ENCODE peak calls at places on chromosomes 16 and 17, in five cellular contexts. One of them, this sample, is unnamed.

GRCh38 chr16:60206511-60206910 is 1472.4 kb upstream of the GOT2 start:
- DNase-seq in HepG2: no peak
- DNase-seq in GM12878: no peak
- DNase-seq in A549: no peak
- DNase-seq in H1: no peak
- DNase-seq in this sample: no peak

GRCh38 chr16:29011112-29011511 is 26.3 kb downstream of the LAT start:
- DNase-seq in A549: no peak
- DNase-seq in H1: peak
- DNase-seq in HepG2: no peak
- DNase-seq in GM12878: no peak
- DNase-seq in this sample: no peak

GRCh38 chr17:42428141-42428944 is 5.3 kb upstream of the CAVIN1 start:
- DNase-seq in A549: peak
- DNase-seq in HepG2: peak
- DNase-seq in GM12878: no peak
- DNase-seq in H1: no peak
- DNase-seq in this sample: peak

GRCh38 chr17:43399839-43400328 is 1.1 kb downstream of the ARL4D start:
- DNase-seq in HepG2: no peak
- DNase-seq in H1: no peak
- DNase-seq in A549: no peak
- DNase-seq in GM12878: no peak
- DNase-seq in this sample: no peak

GRCh38 chr17:32827227-32827626 is 49.7 kb downstream of the MYO1D start:
- DNase-seq in GM12878: peak
- DNase-seq in A549: no peak
- DNase-seq in HepG2: no peak
- DNase-seq in H1: no peak
- DNase-seq in this sample: no peak

GRCh38 chr16:69105501-69106361 is at the start of gene HAS3:
- DNase-seq in GM12878: no peak
- DNase-seq in HepG2: peak
- DNase-seq in A549: peak
- DNase-seq in H1: peak
- DNase-seq in this sample: peak

GRCh38 chr16:55543470-55543869 is 23.0 kb upstream of the CAPNS2 start:
- DNase-seq in A549: no peak
- DNase-seq in GM12878: no peak
- DNase-seq in H1: no peak
- DNase-seq in HepG2: peak
- DNase-seq in this sample: no peak

GRCh38 chr16:84652565-84652964 is 4.3 kb downstream of the KLHL36 start:
- DNase-seq in A549: no peak
- DNase-seq in GM12878: no peak
- DNase-seq in HepG2: no peak
- DNase-seq in H1: no peak
- DNase-seq in this sample: no peak

GRCh38 chr16:19718624-19718965 is 524 bp downstream of the IQCK start:
- DNase-seq in H1: no peak
- DNase-seq in GM12878: no peak
- DNase-seq in HepG2: no peak
- DNase-seq in A549: peak
- DNase-seq in this sample: peak

GRCh38 chr17:489758-490329 is 137.2 kb upstream of the RPH3AL start:
- DNase-seq in HepG2: peak
- DNase-seq in H1: no peak
- DNase-seq in A549: peak
- DNase-seq in GM12878: no peak
- DNase-seq in this sample: peak

GRCh38 chr16:73268311-73268997 is 220.5 kb upstream of the ZFHX3 start:
- DNase-seq in H1: no peak
- DNase-seq in HepG2: peak
- DNase-seq in GM12878: no peak
- DNase-seq in A549: peak
- DNase-seq in this sample: no peak

GRCh38 chr16:4918790-4919210 is 18.1 kb downstream of the PPL start:
- DNase-seq in GM12878: no peak
- DNase-seq in HepG2: no peak
- DNase-seq in H1: no peak
- DNase-seq in A549: no peak
- DNase-seq in this sample: no peak

DNA sequence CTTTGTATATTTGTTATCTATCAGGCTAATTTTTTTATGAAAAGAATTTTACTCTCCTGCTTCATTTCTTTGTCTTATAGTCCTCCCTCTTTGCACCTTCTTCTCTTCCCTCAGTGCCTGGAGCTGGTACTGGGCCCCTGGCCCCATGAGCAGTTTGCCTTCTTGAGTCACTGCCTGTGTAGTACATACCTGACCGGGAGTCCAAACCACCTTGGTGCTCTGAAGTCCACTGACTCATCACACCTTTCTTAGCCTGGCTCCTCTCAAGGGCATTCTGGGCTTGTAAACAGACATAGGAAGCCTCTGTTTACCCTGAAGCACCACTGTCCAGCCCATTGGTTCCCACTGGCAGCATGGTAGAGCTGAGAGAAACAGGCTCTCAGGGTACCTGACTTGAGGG is 11.0 kb upstream of the TACO1 start:
- DNase-seq in H1: no peak
- DNase-seq in A549: no peak
- DNase-seq in GM12878: no peak
- DNase-seq in HepG2: no peak
- DNase-seq in this sample: no peak
- TF ChIP-seq KDM1A in H1: no peak
- TF ChIP-seq KDM1A in A549: no peak
- TF ChIP-seq KDM1A in GM12878: no peak
- TF ChIP-seq KDM1A in HepG2: no peak
- TF ChIP-seq KDM1A in this sample: no peak

DNA sequence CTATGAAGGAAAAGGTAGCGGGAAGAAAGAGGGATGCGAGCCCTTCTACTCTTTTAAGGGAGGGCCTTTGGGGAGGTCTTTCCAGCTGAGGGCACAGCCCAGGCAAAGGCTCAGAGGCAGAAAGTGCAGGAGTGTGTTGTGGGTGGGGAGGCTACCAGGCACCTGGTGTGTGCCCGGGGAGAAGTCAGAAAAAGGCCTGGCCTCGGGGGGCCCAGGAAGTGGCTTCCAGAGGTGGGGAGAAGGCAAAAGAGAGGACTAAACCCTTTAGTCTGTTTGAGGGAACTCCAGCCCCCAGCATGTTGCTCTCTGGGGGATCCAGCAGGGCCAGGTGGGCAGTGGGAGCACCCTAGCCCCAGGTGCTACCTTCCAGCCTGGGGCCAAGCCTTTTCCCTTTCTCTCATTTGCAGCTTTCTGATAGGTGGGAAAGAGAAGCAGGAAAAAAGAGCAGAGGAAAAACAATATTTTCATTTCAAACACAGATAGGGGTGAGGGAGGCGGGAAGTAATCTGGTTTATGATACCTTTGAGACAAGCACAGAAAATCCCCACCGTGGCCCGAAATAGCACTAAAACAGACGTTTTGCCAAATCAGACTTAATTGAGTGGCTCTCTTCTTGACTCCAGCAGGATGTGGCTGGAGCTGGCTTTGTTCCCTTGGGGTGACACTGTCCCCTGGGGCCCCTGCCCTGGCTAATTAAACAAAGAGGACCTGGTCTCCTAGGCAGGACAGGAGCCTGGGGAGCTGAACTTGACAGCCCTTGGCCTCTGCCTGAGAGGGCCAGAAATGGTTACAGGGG is 10.4 kb downstream of the RAI1 start:
- DNase-seq in GM12878: peak
- DNase-seq in HepG2: no peak
- DNase-seq in A549: no peak
- DNase-seq in H1: no peak
- DNase-seq in this sample: no peak
- TF ChIP-seq RAD21 in GM12878: no peak
- TF ChIP-seq RAD21 in HepG2: no peak
- TF ChIP-seq RAD21 in A549: no peak
- TF ChIP-seq RAD21 in H1: no peak
- TF ChIP-seq RAD21 in this sample: no peak

GRCh38 chr17:34171245-34171818 is 83.8 kb upstream of the CCL2 start:
- DNase-seq in GM12878: no peak
- DNase-seq in A549: peak
- DNase-seq in H1: no peak
- DNase-seq in HepG2: peak
- DNase-seq in this sample: peak
- TF ChIP-seq KDM1A in GM12878: no peak
- TF ChIP-seq KDM1A in A549: no peak
- TF ChIP-seq KDM1A in H1: no peak
- TF ChIP-seq KDM1A in HepG2: no peak
- TF ChIP-seq KDM1A in this sample: no peak

GRCh38 chr17:45364531-45365390 is 47.9 kb upstream of the MAP3K14 start:
- DNase-seq in H1: peak
- DNase-seq in HepG2: no peak
- DNase-seq in GM12878: no peak
- DNase-seq in A549: no peak
- DNase-seq in this sample: no peak
- TF ChIP-seq RAD21 in H1: peak
- TF ChIP-seq RAD21 in HepG2: no peak
- TF ChIP-seq RAD21 in GM12878: no peak
- TF ChIP-seq RAD21 in A549: no peak
- TF ChIP-seq RAD21 in this sample: no peak

DNA sequence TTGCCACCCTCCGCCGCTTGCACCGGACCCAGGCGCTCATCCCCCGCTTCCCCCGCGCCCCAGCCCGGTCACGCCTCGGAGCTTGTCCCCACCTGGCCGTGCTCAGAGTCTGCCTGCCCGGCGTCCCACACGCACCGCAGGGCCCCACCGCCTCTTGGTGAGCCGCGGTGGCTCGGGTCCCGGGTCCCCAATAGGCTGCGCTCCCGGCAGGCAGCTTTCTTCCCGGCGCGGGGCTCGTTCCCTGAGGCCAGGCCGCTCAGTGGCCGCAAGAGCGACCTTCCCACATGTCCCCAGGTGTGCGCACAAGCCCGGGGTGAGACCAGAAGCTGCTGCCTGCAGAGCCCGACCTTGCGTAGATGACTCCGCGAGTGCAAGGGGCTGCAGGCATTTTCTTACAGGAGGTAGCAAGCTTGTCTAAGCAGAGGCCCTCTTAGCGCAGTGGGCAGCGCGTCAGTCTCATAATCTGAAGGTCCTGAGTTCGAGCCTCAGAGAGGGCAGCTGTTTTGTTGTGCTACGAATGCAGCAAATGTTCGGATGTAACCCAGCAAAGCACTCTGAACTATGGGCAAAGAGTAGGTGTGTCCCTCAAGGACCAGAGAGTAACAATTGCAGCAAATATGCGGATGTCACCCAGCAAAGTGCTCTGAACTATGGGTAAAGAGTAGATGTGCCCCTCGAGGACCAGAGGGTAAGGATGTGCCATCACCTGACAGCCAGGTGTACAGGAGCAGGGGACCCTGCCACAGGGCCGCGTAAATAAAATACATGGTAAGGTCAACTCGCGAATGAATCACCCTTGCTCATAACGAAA is 15.6 kb downstream of the TLE7 start:
- DNase-seq in H1: peak
- DNase-seq in GM12878: peak
- DNase-seq in HepG2: peak
- DNase-seq in A549: peak
- DNase-seq in this sample: peak
- TF ChIP-seq KDM1A in H1: peak
- TF ChIP-seq KDM1A in GM12878: no peak
- TF ChIP-seq KDM1A in HepG2: peak
- TF ChIP-seq KDM1A in A549: no peak
- TF ChIP-seq KDM1A in this sample: no peak

GRCh38 chr16:48499822-48500440 is 110.0 kb downstream of the N4BP1 start:
- DNase-seq in A549: no peak
- DNase-seq in GM12878: no peak
- DNase-seq in HepG2: no peak
- DNase-seq in H1: no peak
- DNase-seq in this sample: no peak

GRCh38 chr16:48496571-48497095 is 111.4 kb upstream of the SIAH1 start:
- DNase-seq in GM12878: no peak
- DNase-seq in H1: no peak
- DNase-seq in HepG2: no peak
- DNase-seq in A549: no peak
- DNase-seq in this sample: no peak

GRCh38 chr16:48497129-48497528 is 111.9 kb upstream of the SIAH1 start:
- DNase-seq in H1: no peak
- DNase-seq in A549: no peak
- DNase-seq in HepG2: no peak
- DNase-seq in GM12878: no peak
- DNase-seq in this sample: no peak

GRCh38 chr16:48498761-48499600 is 111.0 kb downstream of the N4BP1 start:
- DNase-seq in HepG2: peak
- DNase-seq in H1: no peak
- DNase-seq in A549: no peak
- DNase-seq in GM12878: no peak
- DNase-seq in this sample: no peak

GRCh38 chr16:48497932-48498760 is 111.8 kb downstream of the N4BP1 start:
- DNase-seq in GM12878: no peak
- DNase-seq in H1: no peak
- DNase-seq in HepG2: no peak
- DNase-seq in A549: no peak
- DNase-seq in this sample: no peak
- TF ChIP-seq RAD21 in GM12878: no peak
- TF ChIP-seq RAD21 in H1: no peak
- TF ChIP-seq RAD21 in HepG2: no peak
- TF ChIP-seq RAD21 in A549: no peak
- TF ChIP-seq RAD21 in this sample: no peak

GRCh38 chr17:74165811-74166365 is 37.6 kb upstream of the RPL38 start:
- DNase-seq in A549: no peak
- DNase-seq in GM12878: no peak
- DNase-seq in H1: no peak
- DNase-seq in HepG2: no peak
- DNase-seq in this sample: no peak

GRCh38 chr17:74161501-74161850 is 42.0 kb upstream of the RPL38 start:
- DNase-seq in GM12878: no peak
- DNase-seq in A549: no peak
- DNase-seq in HepG2: no peak
- DNase-seq in H1: no peak
- DNase-seq in this sample: no peak

GRCh38 chr17:74163836-74164235 is 39.6 kb upstream of the RPL38 start:
- DNase-seq in GM12878: no peak
- DNase-seq in A549: no peak
- DNase-seq in H1: no peak
- DNase-seq in HepG2: no peak
- DNase-seq in this sample: no peak

GRCh38 chr17:74163271-74163821 is 40.1 kb upstream of the RPL38 start:
- DNase-seq in GM12878: no peak
- DNase-seq in A549: no peak
- DNase-seq in HepG2: no peak
- DNase-seq in H1: no peak
- DNase-seq in this sample: peak

DNA sequence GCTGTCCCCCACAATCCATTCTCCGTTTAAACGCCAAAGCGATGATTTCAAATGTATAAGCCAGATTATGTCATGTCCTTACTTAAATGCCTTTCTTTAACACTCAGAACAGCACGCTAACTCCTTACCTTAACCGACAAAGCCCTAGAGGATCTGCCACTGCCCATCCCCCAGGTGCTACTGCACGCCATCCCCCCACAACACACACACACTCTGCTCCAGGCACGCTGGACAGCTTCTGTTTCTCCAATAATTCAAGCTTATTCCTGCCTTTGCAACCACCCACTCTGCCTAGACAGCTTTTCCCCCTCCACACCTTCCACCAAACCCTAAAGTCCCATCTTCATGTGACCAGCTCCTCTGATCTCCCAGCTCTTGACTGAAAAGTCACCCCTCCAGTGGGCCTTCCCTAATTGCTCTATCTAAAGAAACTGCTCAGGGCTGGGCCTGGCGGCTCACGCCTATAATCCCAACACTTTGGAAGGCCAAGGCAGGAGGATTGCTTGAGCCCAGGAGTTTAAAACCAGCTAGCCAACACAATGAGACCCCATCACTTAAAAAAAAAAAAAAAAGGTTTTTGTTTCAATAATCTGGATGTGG is 38.9 kb upstream of the RPL38 start:
- DNase-seq in A549: no peak
- DNase-seq in GM12878: no peak
- DNase-seq in H1: no peak
- DNase-seq in HepG2: no peak
- DNase-seq in this sample: no peak
- TF ChIP-seq KDM1A in A549: no peak
- TF ChIP-seq KDM1A in GM12878: no peak
- TF ChIP-seq KDM1A in H1: no peak
- TF ChIP-seq KDM1A in HepG2: no peak
- TF ChIP-seq KDM1A in this sample: no peak

This sample was measured in K562.